ENCODE peak calls at places on chromosomes 2 and 18, in six cellular contexts. One of them, this sample, is unnamed.

GRCh38 chr2:28507806-28508764 is 12.2 kb downstream of the PLB1 start:
- DNase-seq in activated CD4-positive, alpha-beta T cell treated with anti-CD3 and anti-CD28 coated beads, Interleukin-2, amount 50 U/mL, for 1 hour: no peak
- DNase-seq in amniotic epithelial cell: peak
- DNase-seq in substantia nigra: no peak
- DNase-seq in AG04450: no peak
- DNase-seq in central memory CD4-positive, alpha-beta T cell: no peak
- DNase-seq in this sample: no peak

GRCh38 chr18:9612989-9613388 is 1.4 kb downstream of the PPP4R1 start:
- DNase-seq in activated CD4-positive, alpha-beta T cell treated with anti-CD3 and anti-CD28 coated beads, Interleukin-2, amount 50 U/mL, for 1 hour: no peak
- DNase-seq in AG04450: no peak
- DNase-seq in substantia nigra: no peak
- DNase-seq in amniotic epithelial cell: no peak
- DNase-seq in central memory CD4-positive, alpha-beta T cell: no peak
- DNase-seq in this sample: no peak

GRCh38 chr2:240932001-240932723 is 26.0 kb downstream of the CROCC2 start:
- DNase-seq in central memory CD4-positive, alpha-beta T cell: no peak
- DNase-seq in substantia nigra: no peak
- DNase-seq in amniotic epithelial cell: no peak
- DNase-seq in AG04450: no peak
- DNase-seq in activated CD4-positive, alpha-beta T cell treated with anti-CD3 and anti-CD28 coated beads, Interleukin-2, amount 50 U/mL, for 1 hour: no peak
- DNase-seq in this sample: no peak

GRCh38 chr2:69798466-69798908 is 31.0 kb upstream of the GMCL1 start:
- DNase-seq in amniotic epithelial cell: peak
- DNase-seq in activated CD4-positive, alpha-beta T cell treated with anti-CD3 and anti-CD28 coated beads, Interleukin-2, amount 50 U/mL, for 1 hour: no peak
- DNase-seq in substantia nigra: peak
- DNase-seq in AG04450: no peak
- DNase-seq in central memory CD4-positive, alpha-beta T cell: no peak
- DNase-seq in this sample: no peak

GRCh38 chr2:85698184-85698879 is 4.2 kb downstream of the GNLY start:
- DNase-seq in substantia nigra: no peak
- DNase-seq in activated CD4-positive, alpha-beta T cell treated with anti-CD3 and anti-CD28 coated beads, Interleukin-2, amount 50 U/mL, for 1 hour: no peak
- DNase-seq in central memory CD4-positive, alpha-beta T cell: no peak
- DNase-seq in AG04450: no peak
- DNase-seq in amniotic epithelial cell: no peak
- DNase-seq in this sample: no peak

GRCh38 chr2:20291846-20292408 is 58.7 kb downstream of the PUM2 start:
- DNase-seq in activated CD4-positive, alpha-beta T cell treated with anti-CD3 and anti-CD28 coated beads, Interleukin-2, amount 50 U/mL, for 1 hour: no peak
- DNase-seq in substantia nigra: no peak
- DNase-seq in central memory CD4-positive, alpha-beta T cell: no peak
- DNase-seq in amniotic epithelial cell: no peak
- DNase-seq in AG04450: no peak
- DNase-seq in this sample: no peak

GRCh38 chr2:217064234-217065103 is 204.6 kb upstream of the TNP1 start:
- DNase-seq in central memory CD4-positive, alpha-beta T cell: no peak
- DNase-seq in activated CD4-positive, alpha-beta T cell treated with anti-CD3 and anti-CD28 coated beads, Interleukin-2, amount 50 U/mL, for 1 hour: no peak
- DNase-seq in AG04450: no peak
- DNase-seq in amniotic epithelial cell: peak
- DNase-seq in substantia nigra: no peak
- DNase-seq in this sample: no peak

GRCh38 chr2:199738723-199739412 is 112.1 kb downstream of the FTCDNL1 start:
- DNase-seq in central memory CD4-positive, alpha-beta T cell: no peak
- DNase-seq in activated CD4-positive, alpha-beta T cell treated with anti-CD3 and anti-CD28 coated beads, Interleukin-2, amount 50 U/mL, for 1 hour: no peak
- DNase-seq in AG04450: peak
- DNase-seq in substantia nigra: no peak
- DNase-seq in amniotic epithelial cell: peak
- DNase-seq in this sample: no peak

GRCh38 chr2:216142540-216142939 is 33.4 kb downstream of the XRCC5 start:
- DNase-seq in activated CD4-positive, alpha-beta T cell treated with anti-CD3 and anti-CD28 coated beads, Interleukin-2, amount 50 U/mL, for 1 hour: no peak
- DNase-seq in AG04450: peak
- DNase-seq in substantia nigra: no peak
- DNase-seq in amniotic epithelial cell: peak
- DNase-seq in central memory CD4-positive, alpha-beta T cell: no peak
- DNase-seq in this sample: peak